ENCODE peak calls at places on chromosomes 5 and 9, in seven cellular contexts. C is heart left ventricle, A is neural progenitor cell, N is A549, U is transverse colon, X is breast epithelium, Z is HCT116. S is an unnamed sample.

GRCh38 chr9:105119166-105119565 is 125.3 kb upstream of the SLC44A1 start:
- DNase-seq in C (no peak), A (peak; percentile 6), N (no peak), U (no peak), X (no peak), Z (no peak), S (no peak)

GRCh38 chr9:128703616-128704355 is 1.5 kb downstream of the PKN3 start:
- DNase-seq in C (peak; percentile 73), A (no peak), N (no peak), U (no peak), X (no peak), Z (no peak), S (no peak)

GRCh38 chr5:130316971-130317421 is 412.7 kb downstream of the CHSY3 start:
- DNase-seq in C (no peak), A (peak; percentile 81), N (no peak), U (no peak), X (no peak), Z (no peak), S (no peak)

GRCh38 chr9:97316904-97317303 is 9.4 kb downstream of the CCDC180 start:
- DNase-seq in C (no peak), A (no peak), N (no peak), U (no peak), X (no peak), Z (no peak), S (no peak)

GRCh38 chr9:107274953-107275422 is 8.1 kb upstream of the RAD23B start:
- DNase-seq in C (no peak), A (no peak), N (peak; percentile 20), U (no peak), X (no peak), Z (peak; percentile 46), S (peak; percentile 100)

GRCh38 chr5:76402251-76402879 is 720 bp upstream of the IQGAP2 start:
- DNase-seq in C (peak; percentile 61), A (peak; percentile 79), N (peak; percentile 46), U (peak; percentile 69), X (no peak), Z (no peak), S (no peak)

GRCh38 chr5:138349842-138350635 is 2.4 kb upstream of the KDM3B start:
- DNase-seq in C (no peak), A (no peak), N (no peak), U (no peak), X (no peak), Z (no peak), S (peak; percentile 70)

GRCh38 chr9:109166771-109167601 is at the start of gene FRRS1L:
- DNase-seq in C (no peak), A (peak; percentile 78), N (no peak), U (no peak), X (no peak), Z (no peak), S (no peak)

GRCh38 chr5:149404746-149405549 is 25.9 kb upstream of the IL17B start:
- DNase-seq in C (no peak), A (no peak), N (peak; percentile 25), U (no peak), X (no peak), Z (no peak), S (peak; percentile 93)

GRCh38 chr5:5203441-5203840 is 63.3 kb downstream of the ADAMTS16 start:
- DNase-seq in C (no peak), A (no peak), N (no peak), U (no peak), X (no peak), Z (no peak), S (peak; percentile 19)

GRCh38 chr9:83355024-83355444 is 183.2 kb downstream of the FRMD3 start:
- DNase-seq in C (peak; percentile 48), A (peak; percentile 24), N (no peak), U (no peak), X (no peak), Z (no peak), S (peak; percentile 88)

GRCh38 chr5:60903356-60903755 is 41.5 kb downstream of the ERCC8 start:
- DNase-seq in C (no peak), A (no peak), N (no peak), U (no peak), X (no peak), Z (no peak), S (no peak)

GRCh38 chr5:154590093-154590724 is 112.2 kb upstream of the HAND1 start:
- DNase-seq in C (no peak), A (no peak), N (no peak), U (no peak), X (no peak), Z (no peak), S (no peak)

GRCh38 chr5:128081111-128081865 is 2.3 kb upstream of the SLC12A2 start:
- DNase-seq in C (no peak), A (peak; percentile 6), N (peak; percentile 42), U (no peak), X (no peak), Z (peak; percentile 24), S (peak; percentile 34)

GRCh38 chr5:94159144-94159543 is 417.7 kb upstream of the POU5F2 start:
- DNase-seq in C (no peak), A (no peak), N (no peak), U (no peak), X (no peak), Z (no peak), S (no peak)

GRCh38 chr9:95332860-95333259 is 15.4 kb upstream of the FANCC start:
- DNase-seq in C (no peak), A (no peak), N (no peak), U (no peak), X (no peak), Z (no peak), S (no peak)

DNA sequence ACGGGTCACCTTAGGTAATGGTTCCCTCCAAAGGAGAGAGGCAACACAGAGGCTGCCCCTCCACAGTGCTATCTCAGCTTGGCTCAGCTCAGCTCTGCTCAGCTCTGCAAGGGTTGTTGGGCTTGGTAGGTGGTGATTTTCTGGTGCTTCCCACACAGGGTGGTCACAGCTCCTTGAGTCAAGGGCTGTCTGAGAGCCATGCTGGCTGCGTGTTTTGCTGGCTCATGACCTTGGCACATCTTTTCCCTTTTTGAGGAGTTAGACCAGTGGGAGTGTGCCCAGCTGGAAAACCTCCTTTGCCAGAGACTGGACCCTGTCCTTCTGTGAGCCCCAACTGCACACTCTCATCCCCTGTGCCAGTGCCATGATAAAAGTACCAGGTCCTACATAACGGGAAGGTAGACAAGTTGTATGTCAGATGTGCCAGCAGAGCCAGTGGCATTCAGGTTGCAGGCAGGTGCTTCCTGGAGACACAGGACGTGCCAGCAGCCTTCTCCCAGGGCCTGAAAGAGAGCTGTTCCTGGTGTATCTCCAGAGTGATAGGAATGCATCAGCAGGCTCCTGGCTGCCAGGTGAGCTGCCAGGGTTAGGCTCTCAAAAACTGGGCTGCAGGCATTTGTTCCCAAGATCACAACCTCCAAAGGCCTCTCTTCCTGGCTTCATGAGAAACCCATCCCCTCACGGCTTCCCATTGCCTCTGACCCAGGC is 118.6 kb upstream of the CXCL14 start:
- DNase-seq in C (no peak), A (no peak), N (no peak), U (no peak), X (no peak), Z (no peak), S (no peak)
- H3K4me3 ChIP-seq in C (no peak overlapping the region), A (no peak overlapping the region), N (no peak overlapping the region), U (no peak overlapping the region), X (no peak overlapping the region), Z (no peak overlapping the region), S (no peak overlapping the region)

GRCh38 chr5:15752886-15753285 is 252.9 kb downstream of the FBXL7 start:
- DNase-seq in C (peak; percentile 74), A (no peak), N (no peak), U (no peak), X (no peak), Z (no peak), S (peak; percentile 52)
- TF ChIP-seq CTCF in C (no peak), A (no peak), N (no peak), U (no peak), X (no peak), Z (no peak), S (no peak)

DNA sequence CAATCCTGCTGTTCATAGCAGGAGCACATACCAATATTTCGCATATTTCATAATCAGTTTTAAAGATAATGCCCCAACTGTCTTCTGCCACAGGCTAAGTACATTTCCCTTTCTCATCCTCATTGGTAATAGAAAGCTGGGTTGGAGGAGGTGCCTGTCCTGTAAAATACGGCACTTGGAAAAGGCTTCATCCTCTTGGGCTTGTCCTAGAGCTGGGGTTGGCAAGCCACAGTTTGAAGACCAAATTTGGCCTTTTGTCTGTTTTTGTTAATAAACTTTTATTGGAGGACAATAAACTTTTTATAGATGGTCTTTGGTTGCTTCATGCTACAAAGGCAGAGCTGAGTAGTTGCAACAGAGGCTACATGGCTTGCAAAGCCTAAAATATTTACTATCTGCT is 997.8 kb upstream of the CDH18 start:
- DNase-seq in C (no peak), A (no peak), N (no peak), U (no peak), X (no peak), Z (no peak), S (no peak)
- H3K4me3 ChIP-seq in C (no peak overlapping the region), A (no peak overlapping the region), N (no peak overlapping the region), U (no peak overlapping the region), X (no peak overlapping the region), Z (no peak overlapping the region), S (no peak overlapping the region)

GRCh38 chr5:73115399-73116051 is 4.8 kb upstream of the TMEM171 start:
- DNase-seq in C (no peak), A (no peak), N (no peak), U (no peak), X (no peak), Z (no peak), S (peak; percentile 94)
- TF ChIP-seq CTCF in C (no peak), A (no peak), N (no peak), U (no peak), X (no peak), Z (no peak), S (no peak)

GRCh38 chr5:126846344-126846743 is 69.4 kb downstream of the LMNB1 start:
- DNase-seq in C (no peak), A (no peak), N (no peak), U (no peak), X (no peak), Z (no peak), S (peak; percentile 63)
- H3K4me3 ChIP-seq in C (no peak overlapping the region), A (no peak overlapping the region), N (no peak overlapping the region), U (no peak overlapping the region), X (no peak overlapping the region), Z (no peak overlapping the region), S (no peak overlapping the region)

GRCh38 chr5:172766287-172767104 is 4.5 kb downstream of the DUSP1 start:
- DNase-seq in C (peak; percentile 84), A (no peak), N (no peak), U (peak; percentile 65), X (peak; percentile 82), Z (no peak), S (peak; percentile 95)

GRCh38 chr5:172765766-172766286 is 5.2 kb downstream of the DUSP1 start:
- DNase-seq in C (no peak), A (no peak), N (no peak), U (peak; percentile 40), X (no peak), Z (no peak), S (peak; percentile 95)

GRCh38 chr5:172762214-172763119 is 8.5 kb downstream of the DUSP1 start:
- DNase-seq in C (no peak), A (no peak), N (no peak), U (no peak), X (peak; percentile 54), Z (no peak), S (no peak)

GRCh38 chr5:172763120-172763464 is 7.9 kb downstream of the DUSP1 start:
- DNase-seq in C (no peak), A (no peak), N (no peak), U (no peak), X (no peak), Z (no peak), S (no peak)

GRCh38 chr5:172764861-172765765 is 5.9 kb downstream of the DUSP1 start:
- DNase-seq in C (peak; percentile 97), A (peak; percentile 95), N (peak; percentile 98), U (peak; percentile 95), X (peak; percentile 97), Z (peak; percentile 98), S (peak; percentile 99)
- TF ChIP-seq CTCF in C (no peak), A (no peak), N (no peak), U (peak; percentile 18), X (no peak), Z (no peak), S (no peak)

GRCh38 chr9:91571036-91571435 is 147.4 kb upstream of the NFIL3 start:
- DNase-seq in C (no peak), A (no peak), N (no peak), U (no peak), X (no peak), Z (no peak), S (no peak)
- H3K4me3 ChIP-seq in C (no peak overlapping the region), A (no peak overlapping the region), N (no peak overlapping the region), U (no peak overlapping the region), X (no peak overlapping the region), Z (no peak overlapping the region), S (no peak overlapping the region)

S was measured in fibroblast of mammary gland.